ENCODE peak calls at places on chromosomes 12 and 14, in eight cellular contexts. O, J, S, M, W, L, D and K are unnamed samples.

GRCh38 chr14:71720978-71721624 is 211.1 kb upstream of the RGS6 start:
- DNase-seq in S (no peak), D (no peak), O (peak; percentile 33), L (peak; percentile 45), W (peak; percentile 89), M (peak; percentile 66), J (peak; percentile 72), K (peak; percentile 68)

GRCh38 chr14:83558946-83559345 is 1971.0 kb upstream of the FLRT2 start:
- DNase-seq in J (no peak), M (no peak), D (no peak), S (no peak), O (no peak), W (no peak), L (no peak), K (no peak)

GRCh38 chr12:82746668-82747067 is 60.0 kb downstream of the TMTC2 start:
- DNase-seq in L (peak; percentile 78), W (no peak), M (no peak), S (no peak), D (no peak), J (no peak), O (no peak), K (no peak)

GRCh38 chr12:65886996-65887395 is 62.7 kb downstream of the HMGA2 start:
- DNase-seq in W (peak; percentile 79), M (no peak), S (no peak), L (no peak), O (no peak), D (no peak), J (no peak), K (no peak)

GRCh38 chr14:103361868-103362267 is 23.3 kb upstream of the MARK3 start:
- DNase-seq in S (peak; percentile 88), W (peak; percentile 98), M (no peak), J (no peak), D (no peak), O (no peak), L (no peak), K (peak; percentile 94)

GRCh38 chr14:68789002-68789797 is 3.7 kb downstream of the ZFP36L1 start:
- DNase-seq in J (peak; percentile 88), S (no peak), W (peak; percentile 75), D (peak; percentile 65), M (peak; percentile 85), L (no peak), O (peak; percentile 68), K (peak; percentile 71)

GRCh38 chr12:32273712-32274111 is 125.6 kb upstream of the FGD4 start:
- DNase-seq in D (no peak), J (no peak), L (no peak), M (peak; percentile 86), S (no peak), O (no peak), W (no peak), K (no peak)

GRCh38 chr14:23079716-23080115 is 15.2 kb downstream of the ACIN1 start:
- DNase-seq in M (no peak), S (no peak), L (no peak), W (no peak), D (no peak), J (no peak), O (no peak), K (no peak)

GRCh38 chr12:54125950-54126695 is 62.7 kb downstream of the SMUG1 start:
- DNase-seq in M (no peak), D (no peak), S (no peak), J (no peak), O (no peak), W (no peak), L (no peak), K (no peak)